ENCODE peak calls at places on chromosome 16, in nine cellular contexts. One of them, this sample, is unnamed.

GRCh38 chr16:7526736-7527135 is 194.1 kb downstream of the RBFOX1 start:
- DNase-seq in Peyer's patch: no peak
- DNase-seq in tibial nerve: no peak
- DNase-seq in IMR-90: no peak
- DNase-seq in spleen: no peak
- DNase-seq in heart left ventricle: no peak
- DNase-seq in right cardiac atrium: no peak
- DNase-seq in thoracic aorta: no peak
- DNase-seq in psoas muscle: no peak
- DNase-seq in this sample: no peak

GRCh38 chr16:81522141-81522701 is 77.6 kb downstream of the CMIP start:
- DNase-seq in psoas muscle: no peak
- DNase-seq in tibial nerve: no peak
- DNase-seq in thoracic aorta: no peak
- DNase-seq in right cardiac atrium: no peak
- DNase-seq in heart left ventricle: no peak
- DNase-seq in IMR-90: no peak
- DNase-seq in Peyer's patch: no peak
- DNase-seq in spleen: peak; percentile 65
- DNase-seq in this sample: peak; percentile 15

GRCh38 chr16:19649980-19650379 is 68.0 kb downstream of the KNOP1 start:
- DNase-seq in heart left ventricle: no peak
- DNase-seq in IMR-90: no peak
- DNase-seq in spleen: no peak
- DNase-seq in tibial nerve: no peak
- DNase-seq in Peyer's patch: no peak
- DNase-seq in psoas muscle: no peak
- DNase-seq in right cardiac atrium: no peak
- DNase-seq in thoracic aorta: no peak
- DNase-seq in this sample: no peak

GRCh38 chr16:62638324-62638911 is 602.2 kb upstream of the CDH8 start:
- DNase-seq in tibial nerve: no peak
- DNase-seq in right cardiac atrium: peak; percentile 31
- DNase-seq in IMR-90: no peak
- DNase-seq in Peyer's patch: no peak
- DNase-seq in thoracic aorta: no peak
- DNase-seq in psoas muscle: no peak
- DNase-seq in heart left ventricle: peak; percentile 72
- DNase-seq in spleen: no peak
- DNase-seq in this sample: no peak

GRCh38 chr16:75264531-75264998 is 13.1 kb upstream of the BCAR1 start:
- DNase-seq in spleen: no peak
- DNase-seq in thoracic aorta: no peak
- DNase-seq in heart left ventricle: peak; percentile 32
- DNase-seq in IMR-90: peak; percentile 35
- DNase-seq in right cardiac atrium: no peak
- DNase-seq in Peyer's patch: no peak
- DNase-seq in tibial nerve: peak; percentile 48
- DNase-seq in psoas muscle: no peak
- DNase-seq in this sample: peak; percentile 92

GRCh38 chr16:75250809-75251279 is 580 bp downstream of the BCAR1 start:
- DNase-seq in Peyer's patch: no peak
- DNase-seq in thoracic aorta: no peak
- DNase-seq in tibial nerve: no peak
- DNase-seq in psoas muscle: peak; percentile 57
- DNase-seq in right cardiac atrium: peak; percentile 48
- DNase-seq in spleen: no peak
- DNase-seq in IMR-90: no peak
- DNase-seq in heart left ventricle: peak; percentile 46
- DNase-seq in this sample: peak; percentile 99

GRCh38 chr16:17278988-17279387 is 191.8 kb downstream of the XYLT1 start:
- DNase-seq in thoracic aorta: no peak
- DNase-seq in tibial nerve: no peak
- DNase-seq in psoas muscle: no peak
- DNase-seq in Peyer's patch: no peak
- DNase-seq in heart left ventricle: no peak
- DNase-seq in IMR-90: no peak
- DNase-seq in right cardiac atrium: no peak
- DNase-seq in spleen: no peak
- DNase-seq in this sample: no peak

GRCh38 chr16:17266606-17267313 is 204.0 kb downstream of the XYLT1 start:
- DNase-seq in psoas muscle: peak; percentile 39
- DNase-seq in tibial nerve: no peak
- DNase-seq in heart left ventricle: no peak
- DNase-seq in right cardiac atrium: no peak
- DNase-seq in IMR-90: no peak
- DNase-seq in Peyer's patch: no peak
- DNase-seq in thoracic aorta: no peak
- DNase-seq in spleen: no peak
- DNase-seq in this sample: no peak

GRCh38 chr16:2365397-2365796 is 24.9 kb upstream of the ABCA3 start:
- DNase-seq in IMR-90: no peak
- DNase-seq in right cardiac atrium: no peak
- DNase-seq in Peyer's patch: no peak
- DNase-seq in tibial nerve: no peak
- DNase-seq in thoracic aorta: no peak
- DNase-seq in spleen: no peak
- DNase-seq in heart left ventricle: no peak
- DNase-seq in psoas muscle: no peak
- DNase-seq in this sample: no peak
- H3K27ac ChIP-seq in IMR-90: no peak overlapping the region
- H3K27ac ChIP-seq in right cardiac atrium: no peak overlapping the region
- H3K27ac ChIP-seq in Peyer's patch: no peak overlapping the region
- H3K27ac ChIP-seq in tibial nerve: no peak overlapping the region
- H3K27ac ChIP-seq in thoracic aorta: no peak overlapping the region
- H3K27ac ChIP-seq in spleen: no peak overlapping the region
- H3K27ac ChIP-seq in heart left ventricle: no peak overlapping the region
- H3K27ac ChIP-seq in psoas muscle: no peak overlapping the region
- H3K27ac ChIP-seq in this sample: no peak overlapping the region

DNA sequence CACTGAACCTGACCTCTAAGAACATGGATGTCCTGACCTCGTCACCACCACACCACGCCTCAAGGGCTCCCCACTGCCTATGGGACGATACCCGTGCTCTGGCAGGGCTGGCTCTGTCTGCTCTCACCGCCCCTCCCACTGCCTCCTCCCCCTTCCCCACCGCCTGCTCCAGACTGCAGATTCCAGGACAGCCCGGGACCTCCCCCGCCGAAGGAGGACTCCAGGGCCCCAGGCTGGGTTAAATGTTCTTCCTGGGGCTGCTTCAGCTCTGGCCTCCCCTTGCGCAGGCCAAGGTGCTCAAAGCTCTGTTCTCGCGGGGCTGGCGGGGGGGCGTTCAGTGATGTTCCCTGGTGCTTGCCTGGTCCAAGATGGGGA is 3.1 kb downstream of the NPW start:
- DNase-seq in Peyer's patch: no peak
- DNase-seq in heart left ventricle: no peak
- DNase-seq in spleen: no peak
- DNase-seq in thoracic aorta: no peak
- DNase-seq in psoas muscle: no peak
- DNase-seq in IMR-90: peak; percentile 26
- DNase-seq in tibial nerve: no peak
- DNase-seq in right cardiac atrium: no peak
- DNase-seq in this sample: peak; percentile 98
- H3K4me3 ChIP-seq in Peyer's patch: peak overlapping the region; percentile 13
- H3K4me3 ChIP-seq in heart left ventricle: no peak overlapping the region
- H3K4me3 ChIP-seq in spleen: peak overlapping the region; percentile 64
- H3K4me3 ChIP-seq in thoracic aorta: peak overlapping the region; percentile 63
- H3K4me3 ChIP-seq in psoas muscle: peak overlapping the region; percentile 46
- H3K4me3 ChIP-seq in IMR-90: peak overlapping the region; percentile 13
- H3K4me3 ChIP-seq in tibial nerve: peak overlapping the region; percentile 40
- H3K4me3 ChIP-seq in right cardiac atrium: peak overlapping the region; percentile 7
- H3K4me3 ChIP-seq in this sample: peak overlapping the region; percentile 70

GRCh38 chr16:31351937-31352315 is 3.0 kb upstream of the ITGAX start:
- DNase-seq in IMR-90: no peak
- DNase-seq in Peyer's patch: no peak
- DNase-seq in spleen: peak; percentile 87
- DNase-seq in right cardiac atrium: no peak
- DNase-seq in thoracic aorta: no peak
- DNase-seq in heart left ventricle: peak; percentile 33
- DNase-seq in tibial nerve: no peak
- DNase-seq in psoas muscle: no peak
- DNase-seq in this sample: peak; percentile 84

GRCh38 chr16:31351246-31351936 is 3.6 kb upstream of the ITGAX start:
- DNase-seq in Peyer's patch: peak; percentile 46
- DNase-seq in tibial nerve: no peak
- DNase-seq in psoas muscle: no peak
- DNase-seq in spleen: no peak
- DNase-seq in heart left ventricle: peak; percentile 2
- DNase-seq in IMR-90: no peak
- DNase-seq in right cardiac atrium: no peak
- DNase-seq in thoracic aorta: no peak
- DNase-seq in this sample: no peak

GRCh38 chr16:31354394-31355291 is at the start of gene ITGAX:
- DNase-seq in heart left ventricle: peak; percentile 68
- DNase-seq in psoas muscle: peak; percentile 53
- DNase-seq in spleen: peak; percentile 94
- DNase-seq in tibial nerve: peak; percentile 53
- DNase-seq in IMR-90: peak; percentile 20
- DNase-seq in thoracic aorta: no peak
- DNase-seq in right cardiac atrium: peak; percentile 62
- DNase-seq in Peyer's patch: peak; percentile 62
- DNase-seq in this sample: peak; percentile 91

GRCh38 chr16:31350275-31351005 is 4.5 kb upstream of the ITGAX start:
- DNase-seq in IMR-90: no peak
- DNase-seq in tibial nerve: no peak
- DNase-seq in psoas muscle: no peak
- DNase-seq in spleen: no peak
- DNase-seq in right cardiac atrium: no peak
- DNase-seq in thoracic aorta: no peak
- DNase-seq in heart left ventricle: peak; percentile 23
- DNase-seq in Peyer's patch: no peak
- DNase-seq in this sample: peak; percentile 58

DNA sequence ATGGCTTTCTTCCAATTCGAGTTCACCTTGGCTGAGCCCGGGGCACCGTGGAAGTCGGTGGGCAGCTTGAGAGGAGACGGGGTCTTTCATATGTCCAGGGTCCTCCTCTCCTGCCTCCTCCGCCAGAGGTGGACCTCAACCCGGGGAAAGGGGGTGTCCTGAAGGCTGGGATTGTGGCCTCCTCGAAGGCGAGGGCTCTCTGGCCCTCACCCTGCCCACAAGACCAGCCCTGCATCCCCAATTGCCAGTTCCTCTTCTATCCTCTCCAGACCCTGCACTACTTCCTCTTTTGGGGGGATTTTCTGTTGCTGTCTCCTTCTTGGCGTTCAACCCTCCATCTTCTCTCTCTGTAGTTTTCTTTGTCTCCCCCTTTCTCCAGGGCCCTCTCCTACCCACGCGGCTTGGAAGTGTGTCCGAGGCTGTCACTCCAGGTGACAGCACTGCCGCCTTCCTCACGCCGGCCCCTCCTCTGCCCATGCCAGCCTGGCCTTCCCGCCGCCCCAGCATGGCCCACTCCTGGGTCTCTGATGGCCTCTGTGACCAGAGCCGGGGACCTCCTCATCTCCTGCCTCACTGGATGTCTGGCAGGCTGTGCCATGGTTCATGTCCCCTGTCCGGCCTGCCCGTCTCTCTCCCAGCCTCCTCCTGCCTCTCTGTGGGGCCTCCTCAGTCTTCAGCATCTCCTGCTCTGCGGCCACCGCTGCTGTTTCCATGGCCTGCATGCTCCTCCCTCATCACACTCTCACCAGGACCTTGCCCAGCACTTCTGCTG is 2.4 kb upstream of the ITGAX start:
- DNase-seq in IMR-90: no peak
- DNase-seq in thoracic aorta: no peak
- DNase-seq in heart left ventricle: peak; percentile 34
- DNase-seq in psoas muscle: no peak
- DNase-seq in tibial nerve: no peak
- DNase-seq in spleen: no peak
- DNase-seq in Peyer's patch: peak; percentile 44
- DNase-seq in right cardiac atrium: no peak
- DNase-seq in this sample: peak; percentile 46
- H3K27ac ChIP-seq in IMR-90: no peak overlapping the region
- H3K27ac ChIP-seq in thoracic aorta: no peak overlapping the region
- H3K27ac ChIP-seq in heart left ventricle: no peak overlapping the region
- H3K27ac ChIP-seq in psoas muscle: no peak overlapping the region
- H3K27ac ChIP-seq in tibial nerve: no peak overlapping the region
- H3K27ac ChIP-seq in spleen: peak overlapping the region; percentile 52
- H3K27ac ChIP-seq in Peyer's patch: peak overlapping the region; percentile 7
- H3K27ac ChIP-seq in right cardiac atrium: no peak overlapping the region
- H3K27ac ChIP-seq in this sample: no peak overlapping the region

GRCh38 chr16:2856061-2856670 is 1.8 kb downstream of the PRSS22 start:
- DNase-seq in right cardiac atrium: no peak
- DNase-seq in IMR-90: no peak
- DNase-seq in Peyer's patch: no peak
- DNase-seq in spleen: peak; percentile 56
- DNase-seq in tibial nerve: no peak
- DNase-seq in heart left ventricle: no peak
- DNase-seq in psoas muscle: no peak
- DNase-seq in thoracic aorta: no peak
- DNase-seq in this sample: peak; percentile 89

GRCh38 chr16:2856686-2857450 is 1.1 kb downstream of the PRSS22 start:
- DNase-seq in right cardiac atrium: no peak
- DNase-seq in spleen: peak; percentile 57
- DNase-seq in heart left ventricle: no peak
- DNase-seq in Peyer's patch: no peak
- DNase-seq in tibial nerve: no peak
- DNase-seq in psoas muscle: no peak
- DNase-seq in thoracic aorta: no peak
- DNase-seq in IMR-90: no peak
- DNase-seq in this sample: no peak

GRCh38 chr16:2857451-2858244 is at the start of gene PRSS22:
- DNase-seq in IMR-90: peak; percentile 13
- DNase-seq in psoas muscle: no peak
- DNase-seq in right cardiac atrium: no peak
- DNase-seq in thoracic aorta: no peak
- DNase-seq in tibial nerve: no peak
- DNase-seq in heart left ventricle: no peak
- DNase-seq in spleen: peak; percentile 64
- DNase-seq in Peyer's patch: no peak
- DNase-seq in this sample: peak; percentile 90

GRCh38 chr16:2859686-2860265 is 1.8 kb upstream of the PRSS22 start:
- DNase-seq in heart left ventricle: no peak
- DNase-seq in IMR-90: no peak
- DNase-seq in thoracic aorta: no peak
- DNase-seq in psoas muscle: no peak
- DNase-seq in Peyer's patch: no peak
- DNase-seq in right cardiac atrium: no peak
- DNase-seq in tibial nerve: no peak
- DNase-seq in spleen: no peak
- DNase-seq in this sample: peak; percentile 57

DNA sequence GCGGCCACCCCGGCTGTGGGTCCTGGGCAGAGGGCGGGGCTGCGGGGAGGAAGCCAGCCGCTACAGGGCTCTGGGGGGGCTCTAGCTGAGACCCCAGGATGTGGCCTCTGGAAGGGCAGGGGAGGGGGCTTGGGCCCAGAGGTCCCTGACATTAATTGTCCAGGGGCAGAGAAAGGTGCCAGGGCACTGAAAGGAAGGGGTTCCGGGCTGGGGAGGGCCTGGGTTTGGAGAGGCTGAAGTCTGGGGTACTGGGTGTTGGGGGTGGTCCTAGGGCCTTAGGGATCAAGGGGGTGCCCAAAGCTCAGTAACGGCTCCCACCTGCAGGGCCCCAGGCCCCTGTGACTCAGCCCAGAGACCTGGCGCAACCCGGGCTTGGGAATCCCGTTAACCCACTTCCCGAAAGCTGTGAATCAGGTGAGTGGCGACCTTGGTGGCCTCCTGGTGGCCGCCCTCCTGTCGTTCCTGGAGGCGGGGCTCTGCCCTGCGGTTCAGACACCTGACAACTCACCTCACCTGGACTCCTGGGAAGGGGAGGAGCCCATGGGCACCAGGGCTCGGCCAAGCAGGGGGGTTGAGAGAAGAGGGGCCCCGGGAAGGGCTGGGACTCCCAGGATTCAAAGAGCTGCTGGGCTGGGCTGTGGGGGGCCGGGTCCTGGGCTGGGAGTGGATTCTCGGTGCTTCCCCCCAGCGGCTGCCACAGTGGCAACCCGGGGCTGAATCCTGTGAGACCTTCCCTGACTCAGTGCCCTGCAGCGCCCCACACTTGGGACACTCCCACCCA is 465 bp upstream of the PRSS22 start:
- DNase-seq in tibial nerve: no peak
- DNase-seq in heart left ventricle: no peak
- DNase-seq in right cardiac atrium: no peak
- DNase-seq in psoas muscle: no peak
- DNase-seq in thoracic aorta: no peak
- DNase-seq in Peyer's patch: no peak
- DNase-seq in spleen: no peak
- DNase-seq in IMR-90: no peak
- DNase-seq in this sample: peak; percentile 80
- H3K4me3 ChIP-seq in tibial nerve: peak overlapping the region; percentile 5
- H3K4me3 ChIP-seq in heart left ventricle: no peak overlapping the region
- H3K4me3 ChIP-seq in right cardiac atrium: no peak overlapping the region
- H3K4me3 ChIP-seq in psoas muscle: no peak overlapping the region
- H3K4me3 ChIP-seq in thoracic aorta: no peak overlapping the region
- H3K4me3 ChIP-seq in Peyer's patch: no peak overlapping the region
- H3K4me3 ChIP-seq in spleen: peak overlapping the region; percentile 56
- H3K4me3 ChIP-seq in IMR-90: no peak overlapping the region
- H3K4me3 ChIP-seq in this sample: no peak overlapping the region

This sample was measured in osteoblast.